ENCODE peak calls at places on chromosomes 12 and 14, in eight cellular contexts. U, B, N, W, T, M, L and P are unnamed samples.
A peak's percentile ranks its signal among the peaks of the same experiment; 100 is the strongest.

GRCh38 chr12:73898645-73899044 is 639.0 kb upstream of the ATXN7L3B start:
- DNase-seq in U (no peak), B (no peak), N (no peak), W (no peak), T (no peak), M (no peak), L (no peak), P (no peak)

GRCh38 chr12:41288188-41288811 is 100.2 kb downstream of the PDZRN4 start:
- DNase-seq in U (no peak), B (no peak), N (no peak), W (no peak), T (no peak), M (peak; percentile 30), L (no peak), P (no peak)

GRCh38 chr12:90322006-90322405 is 613.4 kb upstream of the ATP2B1 start:
- DNase-seq in U (no peak), B (no peak), N (no peak), W (no peak), T (peak; percentile 1), M (no peak), L (no peak), P (no peak)

GRCh38 chr12:120764766-120765165 is 39.1 kb downstream of the ACADS start:
- DNase-seq in U (no peak), B (no peak), N (no peak), W (no peak), T (no peak), M (no peak), L (no peak), P (no peak)

GRCh38 chr12:108852674-108853073 is 4.7 kb downstream of the SSH1 start:
- DNase-seq in U (no peak), B (no peak), N (no peak), W (no peak), T (peak; percentile 48), M (no peak), L (peak; percentile 31), P (no peak)

GRCh38 chr14:71430321-71431168 is 501.7 kb upstream of the RGS6 start:
- DNase-seq in U (no peak), B (no peak), N (no peak), W (no peak), T (no peak), M (no peak), L (no peak), P (no peak)

GRCh38 chr12:26658991-26659390 is 174.0 kb downstream of the ITPR2 start:
- DNase-seq in U (no peak), B (no peak), N (no peak), W (no peak), T (peak; percentile 59), M (no peak), L (peak; percentile 27), P (no peak)

GRCh38 chr12:571795-572531 is 91.3 kb downstream of the NINJ2 start:
- DNase-seq in U (no peak), B (no peak), N (peak; percentile 58), W (peak; percentile 55), T (no peak), M (peak; percentile 54), L (peak; percentile 23), P (peak; percentile 29)

GRCh38 chr14:72790887-72791566 is 102.9 kb downstream of the DPF3 start:
- DNase-seq in U (no peak), B (no peak), N (peak; percentile 29), W (no peak), T (no peak), M (no peak), L (no peak), P (no peak)

GRCh38 chr12:102022286-102022685 is 39.5 kb downstream of the WASHC3 start:
- DNase-seq in U (no peak), B (no peak), N (no peak), W (no peak), T (no peak), M (no peak), L (no peak), P (no peak)

GRCh38 chr12:23694920-23695319 is 254.6 kb downstream of the SOX5 start:
- DNase-seq in U (no peak), B (no peak), N (no peak), W (no peak), T (peak; percentile 1), M (no peak), L (no peak), P (peak; percentile 16)

GRCh38 chr12:40829738-40830144 is 137.5 kb downstream of the CNTN1 start:
- DNase-seq in U (no peak), B (no peak), N (no peak), W (peak; percentile 28), T (peak; percentile 3), M (peak; percentile 18), L (no peak), P (no peak)

GRCh38 chr14:98244966-98245569 is 1026.9 kb downstream of the BCL11B start:
- DNase-seq in U (no peak), B (no peak), N (no peak), W (no peak), T (no peak), M (no peak), L (no peak), P (no peak)

GRCh38 chr12:18443768-18444437 is 182.6 kb downstream of the PIK3C2G start:
- DNase-seq in U (no peak), B (no peak), N (no peak), W (no peak), T (peak; percentile 72), M (no peak), L (no peak), P (no peak)

GRCh38 chr12:32087301-32087700 is 19.3 kb upstream of the BICD1 start:
- DNase-seq in U (no peak), B (no peak), N (no peak), W (no peak), T (no peak), M (no peak), L (no peak), P (no peak)

GRCh38 chr12:55072093-55072492 is 52.3 kb downstream of the NEUROD4 start:
- DNase-seq in U (peak; percentile 56), B (peak; percentile 66), N (peak; percentile 39), W (peak; percentile 7), T (peak; percentile 5), M (peak; percentile 55), L (peak; percentile 13), P (peak; percentile 23)

GRCh38 chr12:109432431-109432830 is 44.7 kb downstream of the KCTD10 start:
- DNase-seq in U (no peak), B (no peak), N (no peak), W (no peak), T (no peak), M (no peak), L (no peak), P (no peak)

GRCh38 chr12:67651380-67651695 is 2.8 kb downstream of the DYRK2 start:
- DNase-seq in U (no peak), B (no peak), N (no peak), W (peak; percentile 18), T (peak; percentile 41), M (peak; percentile 23), L (peak; percentile 67), P (peak; percentile 4)

GRCh38 chr14:49960453-49960852 is 67.6 kb downstream of the ARF6 start:
- DNase-seq in U (no peak), B (no peak), N (no peak), W (no peak), T (no peak), M (no peak), L (no peak), P (no peak)

GRCh38 chr12:12724421-12725085 is 7.4 kb downstream of the CDKN1B start:
- DNase-seq in U (no peak), B (no peak), N (no peak), W (peak; percentile 42), T (peak; percentile 7), M (no peak), L (no peak), P (no peak)

GRCh38 chr12:77685112-77685511 is 145.6 kb upstream of the NAV3 start:
- DNase-seq in U (no peak), B (no peak), N (peak; percentile 65), W (peak; percentile 13), T (peak; percentile 74), M (peak; percentile 84), L (peak; percentile 65), P (peak; percentile 56)

GRCh38 chr14:78345346-78345745 is 175.2 kb downstream of the NRXN3 start:
- DNase-seq in U (no peak), B (no peak), N (no peak), W (no peak), T (no peak), M (no peak), L (no peak), P (no peak)